ENCODE peak calls at places on chromosome 1, in five cellular contexts. O is PC-3; P is substantia nigra; R is stimulated activated CD8-positive, alpha-beta memory T cell treated with anti-CD3 and anti-CD28 coated beads, Interleukin-15, amount 100 ng/mL, for 4 hours; L is A549. F is an unnamed sample.

GRCh38 chr1:16077430-16078245 is 4.2 kb upstream of the FAM131C start:
- DNase-seq in O (no peak), P (no peak), R (no peak), L (no peak), F (peak)

GRCh38 chr1:200693327-200693726 is 23.6 kb upstream of the DDX59 start:
- DNase-seq in O (no peak), P (no peak), R (no peak), L (no peak), F (no peak)

GRCh38 chr1:210222288-210223006 is 10.1 kb upstream of the SERTAD4 start:
- DNase-seq in O (peak), P (no peak), R (no peak), L (no peak), F (peak)

GRCh38 chr1:2606004-2606805 is 19.6 kb downstream of the PRXL2B start:
- DNase-seq in O (no peak), P (no peak), R (no peak), L (no peak), F (no peak)

GRCh38 chr1:89523597-89524368 is 846 bp upstream of the LRRC8B start:
- DNase-seq in O (peak), P (no peak), R (no peak), L (peak), F (peak)

GRCh38 chr1:218488986-218489385 is 143.8 kb downstream of the TGFB2 start:
- DNase-seq in O (peak), P (no peak), R (no peak), L (peak), F (no peak)

GRCh38 chr1:46021046-46021822 is 111.2 kb downstream of the PIK3R3 start:
- DNase-seq in O (peak), P (no peak), R (no peak), L (no peak), F (no peak)

GRCh38 chr1:228083871-228084278 is 1.4 kb downstream of the ARF1 start:
- DNase-seq in O (peak), P (peak), R (no peak), L (no peak), F (no peak)

GRCh38 chr1:18256318-18257235 is 149.0 kb downstream of the IGSF21 start:
- DNase-seq in O (peak), P (peak), R (no peak), L (peak), F (peak)

GRCh38 chr1:178500091-178500770 is 3.5 kb upstream of the CLEC20A start:
- DNase-seq in O (peak), P (no peak), R (no peak), L (peak), F (no peak)

GRCh38 chr1:165949335-165950130 is 122.1 kb downstream of the UCK2 start:
- DNase-seq in O (peak), P (no peak), R (no peak), L (no peak), F (no peak)

GRCh38 chr1:18149113-18149641 is 41.6 kb downstream of the IGSF21 start:
- DNase-seq in O (peak), P (no peak), R (no peak), L (peak), F (no peak)

GRCh38 chr1:171210355-171210754 is 25.3 kb downstream of the FMO2 start:
- DNase-seq in O (no peak), P (no peak), R (no peak), L (no peak), F (no peak)

GRCh38 chr1:149978547-149979023 is 31.9 kb downstream of the OTUD7B start:
- DNase-seq in O (peak), P (no peak), R (no peak), L (no peak), F (peak)

GRCh38 chr1:203059485-203059884 is 26.3 kb downstream of the MYOG start:
- DNase-seq in O (no peak), P (no peak), R (no peak), L (no peak), F (no peak)

GRCh38 chr1:15259608-15260007 is 12.6 kb downstream of the FHAD1 start:
- DNase-seq in O (no peak), P (no peak), R (no peak), L (no peak), F (no peak)

GRCh38 chr1:235708390-235708962 is 58.9 kb upstream of the GNG4 start:
- DNase-seq in O (peak), P (no peak), R (no peak), L (peak), F (peak)

GRCh38 chr1:17405898-17406759 is 33.3 kb downstream of the RCC2 start:
- DNase-seq in O (peak), P (peak), R (peak), L (peak), F (peak)

GRCh38 chr1:227213426-227213825 is 104.9 kb downstream of the CDC42BPA start:
- DNase-seq in O (peak), P (no peak), R (no peak), L (no peak), F (no peak)

GRCh38 chr1:154779563-154780189 is 90.4 kb downstream of the KCNN3 start:
- DNase-seq in O (no peak), P (no peak), R (no peak), L (no peak), F (no peak)

GRCh38 chr1:1173793-1174415 is at the start of gene TTLL10:
- DNase-seq in O (no peak), P (no peak), R (no peak), L (no peak), F (no peak)

GRCh38 chr1:171141336-171142051 is 43.6 kb upstream of the FMO2 start:
- DNase-seq in O (no peak), P (no peak), R (no peak), L (no peak), F (no peak)

GRCh38 chr1:175839678-175840669 is 96.6 kb upstream of the TNR start:
- DNase-seq in O (peak), P (no peak), R (no peak), L (no peak), F (peak)

GRCh38 chr1:151540982-151541377 is 871 bp downstream of the TUFT1 start:
- DNase-seq in O (peak), P (no peak), R (no peak), L (peak), F (no peak)

GRCh38 chr1:218674280-218674773 is 329.2 kb downstream of the TGFB2 start:
- DNase-seq in O (peak), P (no peak), R (no peak), L (peak), F (peak)

GRCh38 chr1:6646499-6647148 is 22.0 kb downstream of the THAP3 start:
- DNase-seq in O (peak), P (no peak), R (no peak), L (peak), F (peak)

GRCh38 chr1:15919316-15919715 is 56.6 kb downstream of the ZBTB17 start:
- DNase-seq in O (peak), P (no peak), R (peak), L (no peak), F (peak)

GRCh38 chr1:159936284-159936904 is 9.0 kb downstream of the IGSF9 start:
- DNase-seq in O (peak), P (peak), R (peak), L (peak), F (peak)

GRCh38 chr1:37453647-37454046 is 20.7 kb upstream of the ZC3H12A start:
- DNase-seq in O (no peak), P (no peak), R (no peak), L (no peak), F (no peak)

GRCh38 chr1:78677788-78678187 is 28.2 kb downstream of the IFI44 start:
- DNase-seq in O (no peak), P (no peak), R (no peak), L (no peak), F (no peak)